ENCODE peak calls at places on chromosomes 4 and X, in seven cellular contexts. V is brain microvascular endothelial cell, A is hippocampal formation, K is NCI-H2081, L is pons, Q is NCI-H1105 treated with DMSO at 0.1 percent for 48 hours, N is choroid plexus epithelial cell. R is an unnamed sample.

GRCh38 chr4:112214397-112215264 is 17.0 kb upstream of the AP1AR start:
- DNase-seq in A (no peak), Q (peak), L (no peak), N (peak), V (no peak), K (peak), R (peak)

GRCh38 chr4:144399927-144400326 is 246.0 kb upstream of the HHIP start:
- DNase-seq in Q (peak), N (peak), L (no peak), A (no peak), V (peak), K (peak), R (peak)

GRCh38 chrX:101415180-101416130 is 7.4 kb downstream of the HNRNPH2 start:
- DNase-seq in L (peak), Q (peak), K (peak), N (peak), V (peak), A (peak), R (peak)

GRCh38 chrX:125170459-125170858 is 149.2 kb upstream of the TEX13C start:
- DNase-seq in K (no peak), L (no peak), V (no peak), N (no peak), A (no peak), Q (no peak), R (no peak)

GRCh38 chr4:90317785-90318184 is 190.6 kb downstream of the CCSER1 start:
- DNase-seq in K (no peak), V (peak), A (no peak), N (peak), L (no peak), Q (no peak), R (peak)

GRCh38 chrX:116379854-116380253 is 56.6 kb upstream of the SLC6A14 start:
- DNase-seq in Q (no peak), A (no peak), L (no peak), N (peak), K (no peak), V (peak), R (peak)

GRCh38 chr4:1242506-1243450 is 6.2 kb downstream of the CTBP1 start:
- DNase-seq in L (no peak), A (no peak), N (no peak), V (no peak), Q (no peak), K (no peak), R (no peak)

GRCh38 chr4:157300678-157301077 is 80.2 kb downstream of the GRIA2 start:
- DNase-seq in L (peak), V (no peak), K (peak), Q (no peak), N (no peak), A (no peak), R (no peak)

GRCh38 chr4:188992706-188993105 is 853.5 kb downstream of the TRIML1 start:
- DNase-seq in N (no peak), K (no peak), Q (no peak), V (no peak), A (no peak), L (no peak), R (peak)

GRCh38 chr4:8516061-8516573 is 64.1 kb upstream of the GPR78 start:
- DNase-seq in L (no peak), K (no peak), V (no peak), A (no peak), N (no peak), Q (no peak), R (no peak)

GRCh38 chrX:115679460-115679859 is 118.5 kb downstream of the PLS3 start:
- DNase-seq in Q (peak), K (peak), N (peak), L (peak), A (no peak), V (peak), R (peak)

GRCh38 chr4:147407261-147408045 is 73.4 kb upstream of the EDNRA start:
- DNase-seq in L (no peak), A (no peak), N (peak), V (no peak), K (no peak), Q (no peak), R (no peak)

GRCh38 chr4:124947622-124948265 is 235.2 kb upstream of the ANKRD50 start:
- DNase-seq in N (peak), A (no peak), L (no peak), Q (no peak), V (no peak), K (no peak), R (peak)

GRCh38 chr4:794911-795725 is 30.8 kb downstream of the CPLX1 start:
- DNase-seq in L (no peak), K (peak), N (no peak), A (no peak), Q (peak), V (no peak), R (peak)

GRCh38 chrX:40573763-40574162 is 7.0 kb upstream of the ATP6AP2 start:
- DNase-seq in K (no peak), N (peak), L (no peak), Q (no peak), A (no peak), V (peak), R (no peak)

GRCh38 chrX:141341341-141341740 is 99.0 kb upstream of the SPANXC start:
- DNase-seq in L (peak), V (peak), K (no peak), Q (no peak), A (no peak), N (peak), R (peak)

GRCh38 chrX:23773601-23774175 is 9.3 kb upstream of the SAT1 start:
- DNase-seq in V (no peak), A (no peak), K (no peak), Q (no peak), N (no peak), L (peak), R (no peak)

R was measured in adipocyte.